ENCODE peak calls at places on chromosomes 1 and 21, in ten cellular contexts. L is stimulated activated CD4-positive, alpha-beta T cell treated with anti-CD3 and anti-CD28 coated beads, Interleukin-12 subunit alpha, Interleukin-12 subunit beta, amount 100 ng/mL, for 4 hours; H is substantia nigra; C is cerebellum; D is endothelial cell of umbilical vein; J is HTR-8/SVneo; A is choroid plexus epithelial cell; F is T1000; U is amygdala; B is H7. O is an unnamed sample.

GRCh38 chr1:114035304-114035700 is 56.0 kb downstream of the OLFML3 start:
- DNase-seq in H (no peak), C (no peak), J (no peak), B (no peak), D (no peak), U (no peak), L (no peak), F (no peak), A (no peak), O (no peak)

GRCh38 chr1:27391511-27392095 is 819 bp upstream of the GPR3 start:
- DNase-seq in B (peak; percentile 83), J (no peak), D (peak; percentile 47), C (peak; percentile 90), H (no peak), U (peak; percentile 12), A (peak; percentile 55), F (peak; percentile 35), L (no peak), O (peak; percentile 64)

GRCh38 chr1:64072089-64072835 is 131.2 kb upstream of the UBE2U start:
- DNase-seq in D (peak; percentile 66), U (no peak), J (no peak), L (no peak), A (peak; percentile 52), F (no peak), C (peak; percentile 22), H (no peak), B (no peak), O (peak; percentile 88)

GRCh38 chr1:48725331-48725730 is 51.4 kb downstream of the BEND5 start:
- DNase-seq in C (no peak), L (no peak), H (no peak), D (no peak), A (no peak), J (no peak), B (no peak), U (no peak), F (no peak), O (no peak)

GRCh38 chr1:204301171-204301957 is 58.4 kb downstream of the PLEKHA6 start:
- DNase-seq in C (no peak), J (no peak), D (no peak), H (no peak), B (no peak), F (no peak), L (no peak), U (no peak), A (no peak), O (no peak)

GRCh38 chr1:151222130-151222529 is 23.8 kb downstream of the PIP5K1A start:
- DNase-seq in C (peak; percentile 65), J (no peak), D (no peak), L (no peak), A (peak; percentile 9), F (no peak), H (no peak), B (no peak), U (no peak), O (no peak)

GRCh38 chr1:112260699-112261098 is 135.3 kb upstream of the CTTNBP2NL start:
- DNase-seq in J (no peak), B (no peak), H (no peak), L (no peak), A (no peak), F (no peak), D (no peak), C (no peak), U (no peak), O (no peak)

GRCh38 chr1:88079036-88079435 is 605.0 kb upstream of the PKN2 start:
- DNase-seq in D (peak; percentile 8), C (no peak), A (peak; percentile 7), B (peak; percentile 50), F (no peak), U (no peak), H (no peak), J (no peak), L (no peak), O (peak; percentile 6)

GRCh38 chr1:235254721-235255120 is 73.3 kb downstream of the ARID4B start:
- DNase-seq in L (no peak), D (no peak), U (no peak), C (no peak), J (no peak), B (no peak), F (no peak), H (no peak), A (no peak), O (no peak)

GRCh38 chr21:41444703-41445464 is 18.8 kb downstream of the MX1 start:
- DNase-seq in J (no peak), L (no peak), C (no peak), H (no peak), U (no peak), D (no peak), B (no peak), A (no peak), F (no peak), O (no peak)

GRCh38 chr1:29245876-29246275 is 9.6 kb downstream of the PTPRU start:
- DNase-seq in J (peak; percentile 46), U (no peak), D (peak; percentile 11), C (peak; percentile 42), B (no peak), A (peak; percentile 68), L (no peak), H (peak; percentile 37), F (no peak), O (peak; percentile 73)

GRCh38 chr1:232810856-232811255 is 5.6 kb downstream of the MAP10 start:
- DNase-seq in H (no peak), L (no peak), B (no peak), U (no peak), D (peak; percentile 29), J (no peak), C (no peak), F (no peak), A (no peak), O (no peak)

GRCh38 chr1:241411776-241412338 is 54.9 kb upstream of the RGS7 start:
- DNase-seq in H (no peak), C (no peak), F (no peak), B (no peak), J (no peak), D (no peak), U (no peak), A (no peak), L (no peak), O (no peak)

GRCh38 chr1:205520709-205521108 is 16.2 kb downstream of the CDK18 start:
- DNase-seq in J (no peak), D (no peak), L (no peak), A (no peak), F (no peak), B (no peak), U (no peak), C (no peak), H (no peak), O (no peak)

GRCh38 chr1:31866450-31866801 is 50.6 kb upstream of the SPOCD1 start:
- DNase-seq in F (no peak), D (no peak), H (no peak), U (no peak), B (no peak), J (no peak), C (no peak), A (no peak), L (no peak), O (no peak)

GRCh38 chr1:198167436-198167934 is 10.7 kb downstream of the NEK7 start:
- DNase-seq in B (no peak), L (no peak), C (no peak), H (no peak), J (no peak), A (peak; percentile 59), D (peak; percentile 70), U (no peak), F (no peak), O (peak; percentile 61)

GRCh38 chr1:221678014-221678413 is 63.9 kb downstream of the DUSP10 start:
- DNase-seq in J (no peak), U (no peak), H (no peak), F (no peak), C (no peak), A (no peak), B (no peak), L (no peak), D (no peak), O (no peak)

GRCh38 chr1:166855558-166855957 is 16.3 kb downstream of the POGK start:
- DNase-seq in B (no peak), F (no peak), C (no peak), U (no peak), D (no peak), A (no peak), L (no peak), H (no peak), J (no peak), O (no peak)

GRCh38 chr1:20250346-20250989 is 40.2 kb upstream of the VWA5B1 start:
- DNase-seq in L (no peak), D (no peak), B (no peak), J (no peak), U (no peak), A (peak; percentile 41), C (no peak), H (no peak), F (no peak), O (peak; percentile 52)

GRCh38 chr1:204927673-204928641 is 57.3 kb downstream of the NFASC start:
- DNase-seq in F (no peak), H (no peak), C (no peak), B (no peak), L (no peak), D (no peak), A (no peak), J (no peak), U (no peak), O (no peak)

GRCh38 chr1:41329662-41330587 is 31.3 kb upstream of the FOXO6 start:
- DNase-seq in L (no peak), D (no peak), B (no peak), J (no peak), C (no peak), U (no peak), F (no peak), A (no peak), H (no peak), O (no peak)

GRCh38 chr1:209504571-209504970 is 78.9 kb upstream of the CAMK1G start:
- DNase-seq in A (no peak), D (no peak), H (no peak), F (no peak), C (no peak), L (no peak), B (no peak), U (no peak), J (no peak), O (no peak)

GRCh38 chr1:11134352-11135266 is 34.9 kb upstream of the EXOSC10 start:
- DNase-seq in B (no peak), A (no peak), J (peak; percentile 67), C (no peak), U (no peak), H (no peak), F (peak; percentile 64), D (peak; percentile 40), L (no peak), O (no peak)

GRCh38 chr1:5888606-5889211 is 103.5 kb downstream of the NPHP4 start:
- DNase-seq in C (no peak), D (no peak), J (no peak), B (no peak), U (no peak), A (no peak), F (no peak), L (no peak), H (no peak), O (no peak)

GRCh38 chr1:36572142-36572715 is 89.5 kb upstream of the CSF3R start:
- DNase-seq in D (no peak), U (no peak), A (no peak), L (no peak), F (no peak), J (no peak), B (peak; percentile 76), C (no peak), H (no peak), O (no peak)

GRCh38 chr1:76864383-76864782 is 2.9 kb upstream of the ST6GALNAC5 start:
- DNase-seq in B (no peak), F (no peak), D (no peak), A (no peak), H (no peak), L (no peak), U (no peak), J (no peak), C (no peak), O (peak; percentile 23)

O was measured in amniotic epithelial cell.